ENCODE peak calls at places on chromosomes 5 and 9, in four cellular contexts. X is MM.1S, D is G401, N is DMS 273 treated with DMSO at 0.1 percent for 48 hours. C is an unnamed sample.
A peak's percentile ranks its signal among the peaks of the same experiment; 100 is the strongest.

GRCh38 chr5:54455413-54456157 is at the start of gene HSPB3:
- DNase-seq in N (no peak), D (peak; percentile 69), X (no peak), C (no peak)

GRCh38 chr5:36690041-36690941 is 83.9 kb downstream of the SLC1A3 start:
- DNase-seq in X (peak; percentile 82), N (peak; percentile 76), D (peak; percentile 81), C (peak; percentile 71)

GRCh38 chr9:17829812-17830385 is 251.0 kb downstream of the SH3GL2 start:
- DNase-seq in D (no peak), X (no peak), N (no peak), C (no peak)

GRCh38 chr5:66417681-66418248 is 178.4 kb upstream of the MAST4 start:
- DNase-seq in N (no peak), D (no peak), X (no peak), C (no peak)

GRCh38 chr9:114869845-114870244 is 60.5 kb downstream of the TNFSF8 start:
- DNase-seq in D (no peak), X (peak; percentile 40), N (no peak), C (no peak)

GRCh38 chr5:126926152-126926551 is 104.2 kb downstream of the MARCHF3 start:
- DNase-seq in X (no peak), D (no peak), N (no peak), C (no peak)

GRCh38 chr5:173973614-173973969 is 15.4 kb upstream of the C5orf47 start:
- DNase-seq in X (peak; percentile 43), D (peak; percentile 65), N (no peak), C (no peak)

GRCh38 chr9:38269752-38270151 is 122.8 kb upstream of the ALDH1B1 start:
- DNase-seq in N (no peak), D (no peak), X (no peak), C (no peak)

GRCh38 chr5:85646036-85646435 is 971.7 kb upstream of the COX7C start:
- DNase-seq in N (no peak), D (no peak), X (no peak), C (no peak)

GRCh38 chr5:157160001-157160400 is 6.1 kb downstream of the GARIN3 start:
- DNase-seq in X (no peak), D (no peak), N (no peak), C (no peak)

GRCh38 chr5:146059349-146060220 is 45.8 kb downstream of the PLAC8L1 start:
- DNase-seq in D (no peak), X (no peak), N (no peak), C (no peak)

GRCh38 chr5:158861366-158861765 is 238.3 kb downstream of the EBF1 start:
- DNase-seq in X (no peak), N (no peak), D (no peak), C (no peak)

GRCh38 chr9:3403315-3403714 is 122.5 kb downstream of the RFX3 start:
- DNase-seq in D (no peak), N (no peak), X (no peak), C (no peak)

GRCh38 chr5:122154910-122155309 is 25.6 kb downstream of the ZNF474 start:
- DNase-seq in D (no peak), N (no peak), X (no peak), C (no peak)

GRCh38 chr5:149177911-149178565 is 36.7 kb downstream of the ABLIM3 start:
- DNase-seq in N (peak; percentile 57), X (no peak), D (peak; percentile 80), C (no peak)

GRCh38 chr5:172681421-172681820 is 40.4 kb downstream of the NEURL1B start:
- DNase-seq in N (no peak), X (no peak), D (no peak), C (no peak)

GRCh38 chr9:27632254-27632653 is 59.0 kb upstream of the C9orf72 start:
- DNase-seq in N (no peak), D (no peak), X (no peak), C (no peak)

GRCh38 chr5:97914483-97914882 is 731.4 kb upstream of the RIOK2 start:
- DNase-seq in N (no peak), D (no peak), X (no peak), C (no peak)

GRCh38 chr9:116501871-116502270 is 185.2 kb upstream of the TRIM32 start:
- DNase-seq in N (no peak), D (no peak), X (no peak), C (no peak)

GRCh38 chr9:79287881-79288280 is 283.9 kb upstream of the TLE4 start:
- DNase-seq in D (no peak), X (no peak), N (no peak), C (no peak)

GRCh38 chr9:91681461-91682305 is 258.1 kb upstream of the NFIL3 start:
- DNase-seq in D (peak; percentile 67), X (peak; percentile 83), N (no peak), C (peak; percentile 72)

GRCh38 chr9:95313010-95313498 is 4.5 kb downstream of the FANCC start:
- DNase-seq in X (no peak), N (peak; percentile 82), D (peak; percentile 91), C (no peak)

GRCh38 chr5:137236266-137236665 is 262.9 kb downstream of the SPOCK1 start:
- DNase-seq in X (no peak), N (no peak), D (no peak), C (no peak)

GRCh38 chr9:15763371-15763770 is 210.5 kb downstream of the CCDC171 start:
- DNase-seq in N (no peak), X (no peak), D (no peak), C (no peak)

GRCh38 chr9:86511614-86512360 is 157.6 kb upstream of the TUT7 start:
- DNase-seq in X (no peak), N (no peak), D (no peak), C (no peak)

GRCh38 chr9:91301161-91301560 is 60.6 kb downstream of the AUH start:
- DNase-seq in N (no peak), X (no peak), D (no peak), C (no peak)

GRCh38 chr5:132263548-132264261 is 6.2 kb downstream of the PDLIM4 start:
- DNase-seq in X (no peak), N (no peak), D (no peak), C (no peak)

GRCh38 chr9:16519001-16519400 is 351.5 kb downstream of the BNC2 start:
- DNase-seq in N (no peak), D (no peak), X (no peak), C (no peak)

GRCh38 chr9:105205787-105206511 is 38.5 kb upstream of the SLC44A1 start:
- DNase-seq in D (peak; percentile 98), X (no peak), N (no peak), C (no peak)

GRCh38 chr5:476102-476813 is 33.3 kb downstream of the EXOC3 start:
- DNase-seq in X (no peak), N (no peak), D (no peak), C (no peak)

GRCh38 chr5:143629871-143630658 is 181.9 kb upstream of the HMHB1 start:
- DNase-seq in D (no peak), X (no peak), N (no peak), C (no peak)

GRCh38 chr5:80192507-80193241 is 63.2 kb downstream of the SERINC5 start:
- DNase-seq in N (no peak), X (no peak), D (no peak), C (no peak)

GRCh38 chr5:172450861-172451695 is 3.2 kb downstream of the SH3PXD2B start:
- DNase-seq in N (no peak), D (peak; percentile 87), X (peak; percentile 29), C (no peak)

GRCh38 chr5:122492675-122493074 is 180.6 kb downstream of the SNCAIP start:
- DNase-seq in N (peak; percentile 6), X (peak; percentile 51), D (no peak), C (no peak)

GRCh38 chr5:111214343-111214742 is 9.8 kb upstream of the CAMK4 start:
- DNase-seq in D (no peak), X (no peak), N (no peak), C (no peak)

GRCh38 chr5:86894006-86894560 is 276.3 kb downstream of the COX7C start:
- DNase-seq in X (no peak), N (no peak), D (no peak), C (no peak)